ENCODE peak calls at places on chromosomes 7 and 10, in six cellular contexts. One of them, this sample, is unnamed. For H3K4me1, the result is how much of the 10 kb centered on the place peaks cover.

GRCh38 chr10:126160571-126160970 is 227.7 kb downstream of the ADAM12 start:
- DNase-seq in OCI-LY7: no peak
- DNase-seq in neural progenitor cell: no peak
- DNase-seq in heart right ventricle: no peak
- DNase-seq in mammary epithelial cell: no peak
- DNase-seq in mucosa of descending colon: no peak
- DNase-seq in this sample: no peak

GRCh38 chr7:96238976-96239766 is 82.7 kb downstream of the SLC25A13 start:
- DNase-seq in mammary epithelial cell: peak
- DNase-seq in OCI-LY7: no peak
- DNase-seq in mucosa of descending colon: no peak
- DNase-seq in heart right ventricle: no peak
- DNase-seq in neural progenitor cell: no peak
- DNase-seq in this sample: no peak

GRCh38 chr10:117439243-117439912 is 64.1 kb upstream of the PDZD8 start:
- DNase-seq in heart right ventricle: no peak
- DNase-seq in mammary epithelial cell: peak
- DNase-seq in OCI-LY7: no peak
- DNase-seq in mucosa of descending colon: no peak
- DNase-seq in neural progenitor cell: no peak
- DNase-seq in this sample: no peak

GRCh38 chr7:13090959-13091358 is 403.5 kb downstream of the ARL4A start:
- DNase-seq in mammary epithelial cell: no peak
- DNase-seq in heart right ventricle: no peak
- DNase-seq in OCI-LY7: no peak
- DNase-seq in mucosa of descending colon: no peak
- DNase-seq in neural progenitor cell: no peak
- DNase-seq in this sample: no peak

GRCh38 chr7:28078036-28078901 is 102.3 kb downstream of the JAZF1 start:
- DNase-seq in mammary epithelial cell: peak
- DNase-seq in heart right ventricle: peak
- DNase-seq in neural progenitor cell: peak
- DNase-seq in mucosa of descending colon: no peak
- DNase-seq in OCI-LY7: peak
- DNase-seq in this sample: peak

GRCh38 chr7:82677493-82677892 is 233.9 kb upstream of the CACNA2D1 start:
- DNase-seq in mammary epithelial cell: no peak
- DNase-seq in heart right ventricle: no peak
- DNase-seq in mucosa of descending colon: no peak
- DNase-seq in neural progenitor cell: no peak
- DNase-seq in OCI-LY7: peak
- DNase-seq in this sample: no peak

GRCh38 chr10:130394832-130395231 is 258.6 kb downstream of the GLRX3 start:
- DNase-seq in mammary epithelial cell: no peak
- DNase-seq in OCI-LY7: no peak
- DNase-seq in heart right ventricle: no peak
- DNase-seq in neural progenitor cell: no peak
- DNase-seq in mucosa of descending colon: no peak
- DNase-seq in this sample: no peak

GRCh38 chr10:5282137-5282536 is 82.6 kb upstream of the UCN3 start:
- DNase-seq in mammary epithelial cell: no peak
- DNase-seq in heart right ventricle: no peak
- DNase-seq in mucosa of descending colon: no peak
- DNase-seq in neural progenitor cell: no peak
- DNase-seq in OCI-LY7: no peak
- DNase-seq in this sample: no peak

GRCh38 chr10:133381041-133381440 is 2.0 kb downstream of the PAOX start:
- DNase-seq in neural progenitor cell: no peak
- DNase-seq in mammary epithelial cell: no peak
- DNase-seq in OCI-LY7: no peak
- DNase-seq in mucosa of descending colon: no peak
- DNase-seq in heart right ventricle: no peak
- DNase-seq in this sample: no peak

GRCh38 chr10:61779950-61780659 is 117.4 kb downstream of the CABCOCO1 start:
- DNase-seq in mammary epithelial cell: peak
- DNase-seq in heart right ventricle: peak
- DNase-seq in neural progenitor cell: no peak
- DNase-seq in mucosa of descending colon: peak
- DNase-seq in OCI-LY7: no peak
- DNase-seq in this sample: no peak

GRCh38 chr10:123535386-123535785 is 130.8 kb upstream of the GPR26 start:
- DNase-seq in neural progenitor cell: no peak
- DNase-seq in mucosa of descending colon: no peak
- DNase-seq in heart right ventricle: no peak
- DNase-seq in mammary epithelial cell: no peak
- DNase-seq in OCI-LY7: no peak
- DNase-seq in this sample: no peak

GRCh38 chr7:1754345-1754908 is 84.3 kb downstream of the ELFN1 start:
- DNase-seq in neural progenitor cell: no peak
- DNase-seq in mammary epithelial cell: no peak
- DNase-seq in mucosa of descending colon: no peak
- DNase-seq in heart right ventricle: no peak
- DNase-seq in OCI-LY7: peak
- DNase-seq in this sample: no peak

GRCh38 chr10:22714524-22715289 is at the start of gene PIP4K2A:
- DNase-seq in heart right ventricle: peak
- DNase-seq in mucosa of descending colon: peak
- DNase-seq in OCI-LY7: peak
- DNase-seq in neural progenitor cell: peak
- DNase-seq in mammary epithelial cell: peak
- DNase-seq in this sample: peak

GRCh38 chr7:27418544-27418943 is 175.9 kb downstream of the EVX1 start:
- DNase-seq in OCI-LY7: no peak
- DNase-seq in heart right ventricle: no peak
- DNase-seq in neural progenitor cell: no peak
- DNase-seq in mucosa of descending colon: no peak
- DNase-seq in mammary epithelial cell: no peak
- DNase-seq in this sample: no peak

GRCh38 chr10:123548779-123549178 is 117.4 kb upstream of the GPR26 start:
- DNase-seq in neural progenitor cell: no peak
- DNase-seq in OCI-LY7: no peak
- DNase-seq in mucosa of descending colon: no peak
- DNase-seq in mammary epithelial cell: no peak
- DNase-seq in heart right ventricle: no peak
- DNase-seq in this sample: no peak

GRCh38 chr7:86913709-86914108 is 145.7 kb downstream of the ELAPOR2 start:
- DNase-seq in neural progenitor cell: no peak
- DNase-seq in mammary epithelial cell: no peak
- DNase-seq in mucosa of descending colon: no peak
- DNase-seq in heart right ventricle: no peak
- DNase-seq in OCI-LY7: no peak
- DNase-seq in this sample: no peak

GRCh38 chr7:12701433-12701832 is 14.0 kb downstream of the ARL4A start:
- DNase-seq in mucosa of descending colon: no peak
- DNase-seq in mammary epithelial cell: no peak
- DNase-seq in heart right ventricle: no peak
- DNase-seq in neural progenitor cell: no peak
- DNase-seq in OCI-LY7: no peak
- DNase-seq in this sample: no peak

GRCh38 chr10:126500866-126501265 is 112.6 kb upstream of the ADAM12 start:
- DNase-seq in mammary epithelial cell: no peak
- DNase-seq in heart right ventricle: no peak
- DNase-seq in OCI-LY7: no peak
- DNase-seq in mucosa of descending colon: no peak
- DNase-seq in neural progenitor cell: no peak
- DNase-seq in this sample: no peak

GRCh38 chr7:151453326-151453791 is 13.4 kb upstream of the CRYGN start:
- DNase-seq in mucosa of descending colon: peak
- DNase-seq in mammary epithelial cell: no peak
- DNase-seq in heart right ventricle: no peak
- DNase-seq in OCI-LY7: no peak
- DNase-seq in neural progenitor cell: peak
- DNase-seq in this sample: no peak

GRCh38 chr7:1078519-1078918 is 9.4 kb upstream of the GPER1 start:
- DNase-seq in neural progenitor cell: no peak
- DNase-seq in mucosa of descending colon: no peak
- DNase-seq in heart right ventricle: no peak
- DNase-seq in OCI-LY7: no peak
- DNase-seq in mammary epithelial cell: no peak
- DNase-seq in this sample: no peak

GRCh38 chr7:87435546-87435945 is 39.9 kb downstream of the ABCB4 start:
- DNase-seq in mucosa of descending colon: no peak
- DNase-seq in OCI-LY7: no peak
- DNase-seq in neural progenitor cell: no peak
- DNase-seq in heart right ventricle: no peak
- DNase-seq in mammary epithelial cell: peak
- DNase-seq in this sample: no peak

DNA sequence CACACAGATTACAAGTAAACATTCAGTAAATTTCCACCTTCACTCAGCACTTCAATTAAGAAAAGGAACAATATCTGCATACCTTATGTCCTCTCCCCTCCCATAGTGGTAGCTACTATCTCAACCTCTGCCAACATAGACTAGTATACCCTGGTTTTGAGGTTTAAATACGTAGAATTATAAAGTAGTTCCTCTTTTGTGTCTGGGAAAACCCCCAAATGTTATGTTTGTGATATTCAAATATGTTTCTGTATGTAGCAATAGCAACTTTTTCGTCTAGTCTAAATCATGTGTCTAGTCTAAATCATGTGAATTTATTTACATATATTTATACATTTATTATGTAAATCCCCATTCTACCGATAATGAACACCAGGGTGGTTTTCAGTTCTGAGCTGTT is 13.2 kb upstream of the CAMK2B start:
- DNase-seq in mammary epithelial cell: no peak
- DNase-seq in heart right ventricle: no peak
- DNase-seq in neural progenitor cell: no peak
- DNase-seq in mucosa of descending colon: no peak
- DNase-seq in OCI-LY7: no peak
- DNase-seq in this sample: no peak
- H3K4me1 ChIP-seq in mammary epithelial cell: under half
- H3K4me1 ChIP-seq in heart right ventricle: under half
- H3K4me1 ChIP-seq in neural progenitor cell: under half
- H3K4me1 ChIP-seq in mucosa of descending colon: under half
- H3K4me1 ChIP-seq in OCI-LY7: under half
- H3K4me1 ChIP-seq in this sample: under half

GRCh38 chr7:112081778-112082177 is 124.4 kb downstream of the DOCK4 start:
- DNase-seq in mucosa of descending colon: no peak
- DNase-seq in mammary epithelial cell: no peak
- DNase-seq in heart right ventricle: no peak
- DNase-seq in neural progenitor cell: no peak
- DNase-seq in OCI-LY7: no peak
- DNase-seq in this sample: no peak
- H3K4me1 ChIP-seq in mucosa of descending colon: under half
- H3K4me1 ChIP-seq in mammary epithelial cell: under half
- H3K4me1 ChIP-seq in heart right ventricle: under half
- H3K4me1 ChIP-seq in neural progenitor cell: under half
- H3K4me1 ChIP-seq in OCI-LY7: under half
- H3K4me1 ChIP-seq in this sample: under half

DNA sequence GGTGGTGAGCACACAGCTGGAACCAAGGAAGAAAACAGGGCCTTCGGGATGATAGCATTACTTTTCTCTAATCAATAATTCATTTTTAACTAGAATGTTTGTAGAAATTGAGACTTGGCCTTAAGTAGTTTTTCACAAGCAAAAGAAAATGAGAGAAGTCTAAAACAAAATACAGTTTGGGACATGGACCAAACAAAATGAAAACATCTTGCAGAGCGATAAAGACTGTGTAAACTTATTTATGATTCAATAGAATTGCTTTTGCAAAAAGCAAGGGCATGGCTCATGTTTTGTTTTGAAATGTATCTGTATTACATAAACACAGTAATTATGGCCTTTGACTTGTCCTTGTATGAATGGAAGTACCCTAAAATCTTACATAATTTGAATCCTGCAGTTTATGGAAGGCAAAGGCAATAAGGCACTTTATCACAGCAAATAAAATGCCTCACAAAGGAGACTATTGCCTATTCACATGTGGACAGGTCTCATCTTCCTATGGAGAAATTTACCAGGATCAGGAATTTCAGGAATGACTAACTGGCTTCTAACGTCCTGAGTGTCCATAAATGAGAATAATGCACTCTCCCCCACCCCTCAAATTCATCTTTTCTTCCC is 295.2 kb downstream of the PTEN start:
- DNase-seq in mucosa of descending colon: no peak
- DNase-seq in mammary epithelial cell: no peak
- DNase-seq in heart right ventricle: no peak
- DNase-seq in OCI-LY7: no peak
- DNase-seq in neural progenitor cell: no peak
- DNase-seq in this sample: no peak
- H3K4me1 ChIP-seq in mucosa of descending colon: under half
- H3K4me1 ChIP-seq in mammary epithelial cell: under half
- H3K4me1 ChIP-seq in heart right ventricle: under half
- H3K4me1 ChIP-seq in OCI-LY7: under half
- H3K4me1 ChIP-seq in neural progenitor cell: under half
- H3K4me1 ChIP-seq in this sample: under half

GRCh38 chr10:86436963-86437362 is 70.4 kb upstream of the GRID1 start:
- DNase-seq in mucosa of descending colon: no peak
- DNase-seq in mammary epithelial cell: no peak
- DNase-seq in OCI-LY7: peak
- DNase-seq in neural progenitor cell: no peak
- DNase-seq in heart right ventricle: no peak
- DNase-seq in this sample: no peak

GRCh38 chr10:86437447-86437846 is 70.9 kb upstream of the GRID1 start:
- DNase-seq in mammary epithelial cell: no peak
- DNase-seq in neural progenitor cell: no peak
- DNase-seq in heart right ventricle: no peak
- DNase-seq in mucosa of descending colon: no peak
- DNase-seq in OCI-LY7: no peak
- DNase-seq in this sample: no peak

GRCh38 chr10:86439544-86439943 is 72.9 kb upstream of the GRID1 start:
- DNase-seq in neural progenitor cell: no peak
- DNase-seq in mammary epithelial cell: peak
- DNase-seq in heart right ventricle: peak
- DNase-seq in mucosa of descending colon: no peak
- DNase-seq in OCI-LY7: no peak
- DNase-seq in this sample: no peak

GRCh38 chr10:86440874-86441838 is 74.6 kb upstream of the GRID1 start:
- DNase-seq in heart right ventricle: no peak
- DNase-seq in mammary epithelial cell: peak
- DNase-seq in neural progenitor cell: no peak
- DNase-seq in mucosa of descending colon: no peak
- DNase-seq in OCI-LY7: no peak
- DNase-seq in this sample: no peak

DNA sequence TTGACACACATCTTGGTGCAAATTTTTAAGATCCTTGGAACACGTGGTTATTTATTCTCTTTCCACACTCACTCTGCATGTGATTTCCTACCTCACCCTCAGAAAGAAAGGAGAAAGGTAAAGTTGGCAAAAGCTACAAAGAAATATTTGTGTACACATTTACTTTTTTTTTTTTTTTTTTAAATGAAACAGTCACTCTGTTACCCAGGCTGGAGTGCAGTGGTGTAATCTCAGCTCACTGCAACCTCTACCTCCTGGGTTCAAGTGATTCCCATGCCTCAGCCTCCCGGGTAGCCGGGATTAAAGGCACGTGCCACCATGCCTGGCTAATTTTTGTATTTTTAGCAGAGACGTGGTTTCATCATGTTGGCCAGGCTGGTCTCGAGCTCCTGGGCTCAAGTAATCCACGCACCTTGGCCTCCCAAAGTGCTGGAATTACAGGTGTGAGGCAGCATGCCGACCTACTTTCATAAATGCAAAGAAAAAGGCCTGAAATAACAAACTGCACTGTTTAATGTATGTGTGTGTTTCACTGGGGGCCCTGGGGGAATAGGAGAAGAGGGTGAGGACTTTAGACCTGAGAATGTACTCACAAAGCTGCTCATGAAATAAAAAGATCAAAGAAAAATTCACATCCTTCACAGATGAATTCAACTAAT is 71.6 kb upstream of the GRID1 start:
- DNase-seq in mammary epithelial cell: no peak
- DNase-seq in mucosa of descending colon: no peak
- DNase-seq in heart right ventricle: no peak
- DNase-seq in neural progenitor cell: no peak
- DNase-seq in OCI-LY7: no peak
- DNase-seq in this sample: no peak
- H3K4me1 ChIP-seq in mammary epithelial cell: under half
- H3K4me1 ChIP-seq in mucosa of descending colon: under half
- H3K4me1 ChIP-seq in heart right ventricle: under half
- H3K4me1 ChIP-seq in neural progenitor cell: under half
- H3K4me1 ChIP-seq in OCI-LY7: under half
- H3K4me1 ChIP-seq in this sample: under half